ENCODE peak calls at places on chromosomes 7 and 10, in nine cellular contexts. F is CD8-positive, alpha-beta T cell; L is Peyer's patch; P is fibroblast of pulmonary artery; J is sigmoid colon; I is bronchial epithelial cell; W is fibroblast of lung; N is fibroblast of villous mesenchyme; Q is cardiac muscle cell. T is an unnamed sample.

GRCh38 chr10:89946106-89946505 is 244.7 kb downstream of the KIF20B start:
- DNase-seq in F (no peak), L (no peak), P (peak; percentile 8), J (no peak), I (no peak), W (peak; percentile 23), N (peak; percentile 61), Q (peak; percentile 28), T (no peak)

GRCh38 chr7:26567263-26567662 is 275.6 kb downstream of the SNX10 start:
- DNase-seq in F (no peak), L (no peak), P (no peak), J (no peak), I (no peak), W (no peak), N (no peak), Q (no peak), T (no peak)

GRCh38 chr10:96509017-96509641 is 4.6 kb downstream of the TLL2 start:
- DNase-seq in F (no peak), L (no peak), P (peak; percentile 14), J (no peak), I (peak; percentile 59), W (peak; percentile 95), N (peak; percentile 4), Q (peak; percentile 16), T (peak; percentile 77)

GRCh38 chr10:89481662-89482061 is 53.7 kb downstream of the SLC16A12 start:
- DNase-seq in F (no peak), L (no peak), P (peak; percentile 98), J (no peak), I (peak; percentile 83), W (peak; percentile 88), N (peak; percentile 94), Q (peak; percentile 96), T (peak; percentile 94)

GRCh38 chr7:27169658-27170493 is 4.2 kb downstream of the HOXA10 start:
- DNase-seq in F (no peak), L (peak; percentile 48), P (no peak), J (peak; percentile 69), I (no peak), W (no peak), N (peak; percentile 67), Q (no peak), T (no peak)

GRCh38 chr7:70703785-70704184 is 428.2 kb upstream of the GALNT17 start:
- DNase-seq in F (no peak), L (no peak), P (no peak), J (no peak), I (no peak), W (no peak), N (no peak), Q (no peak), T (no peak)

GRCh38 chr10:4984223-4984622 is 19.4 kb downstream of the AKR1C2 start:
- DNase-seq in F (no peak), L (no peak), P (no peak), J (no peak), I (no peak), W (no peak), N (no peak), Q (no peak), T (peak; percentile 12)

GRCh38 chr7:20146461-20146860 is 70.7 kb downstream of the MACC1 start:
- DNase-seq in F (no peak), L (no peak), P (peak; percentile 32), J (no peak), I (no peak), W (no peak), N (peak; percentile 72), Q (peak; percentile 52), T (peak; percentile 33)

GRCh38 chr7:45259966-45260646 is 102.5 kb downstream of the RAMP3 start:
- DNase-seq in F (peak; percentile 52), L (peak; percentile 75), P (peak; percentile 35), J (no peak), I (peak; percentile 7), W (peak; percentile 3), N (peak; percentile 17), Q (peak; percentile 36), T (peak; percentile 15)

GRCh38 chr10:18532881-18533535 is 118.4 kb downstream of the NSUN6 start:
- DNase-seq in F (no peak), L (no peak), P (no peak), J (no peak), I (no peak), W (no peak), N (no peak), Q (no peak), T (no peak)

GRCh38 chr10:90530526-90530925 is 327.3 kb downstream of the HTR7 start:
- DNase-seq in F (no peak), L (no peak), P (peak; percentile 19), J (no peak), I (no peak), W (peak; percentile 59), N (peak; percentile 83), Q (peak; percentile 54), T (no peak)

GRCh38 chr10:124722812-124723783 is 21.1 kb downstream of the FAM53B start:
- DNase-seq in F (peak; percentile 58), L (peak; percentile 78), P (no peak), J (peak; percentile 64), I (peak; percentile 69), W (no peak), N (no peak), Q (no peak), T (no peak)

GRCh38 chr7:127239814-127240213 is 12.9 kb downstream of the GRM8 start:
- DNase-seq in F (no peak), L (no peak), P (no peak), J (no peak), I (no peak), W (no peak), N (no peak), Q (no peak), T (no peak)

GRCh38 chr10:101284171-101285092 is 55.2 kb upstream of the LBX1 start:
- DNase-seq in F (no peak), L (no peak), P (no peak), J (no peak), I (no peak), W (no peak), N (no peak), Q (no peak), T (no peak)

GRCh38 chr7:139655305-139655704 is 122.5 kb downstream of the HIPK2 start:
- DNase-seq in F (no peak), L (no peak), P (no peak), J (no peak), I (peak; percentile 48), W (no peak), N (no peak), Q (no peak), T (no peak)

GRCh38 chr7:918118-918425 is 36.4 kb downstream of the ADAP1 start:
- DNase-seq in F (peak; percentile 5), L (no peak), P (no peak), J (peak; percentile 48), I (no peak), W (no peak), N (no peak), Q (no peak), T (no peak)

GRCh38 chr10:131638481-131639278 is 262.1 kb upstream of the PPP2R2D start:
- DNase-seq in F (no peak), L (no peak), P (no peak), J (no peak), I (no peak), W (no peak), N (no peak), Q (no peak), T (no peak)

GRCh38 chr7:471866-472639 is 47.6 kb downstream of the PDGFA start:
- DNase-seq in F (no peak), L (peak; percentile 55), P (peak; percentile 98), J (peak; percentile 82), I (peak; percentile 89), W (peak; percentile 98), N (peak; percentile 99), Q (peak; percentile 99), T (peak; percentile 89)

GRCh38 chr10:63976538-63976937 is 455.3 kb downstream of the REEP3 start:
- DNase-seq in F (no peak), L (no peak), P (peak; percentile 35), J (no peak), I (peak; percentile 25), W (peak; percentile 1), N (peak; percentile 18), Q (peak; percentile 56), T (peak; percentile 32)
- TF ChIP-seq CTCF in F (peak; percentile 13), L (peak; percentile 16), P (peak; percentile 59), J (no peak), I (peak; percentile 61), W (peak; percentile 32), N (peak; percentile 56), Q (peak; percentile 72), T (peak; percentile 61)

DNA sequence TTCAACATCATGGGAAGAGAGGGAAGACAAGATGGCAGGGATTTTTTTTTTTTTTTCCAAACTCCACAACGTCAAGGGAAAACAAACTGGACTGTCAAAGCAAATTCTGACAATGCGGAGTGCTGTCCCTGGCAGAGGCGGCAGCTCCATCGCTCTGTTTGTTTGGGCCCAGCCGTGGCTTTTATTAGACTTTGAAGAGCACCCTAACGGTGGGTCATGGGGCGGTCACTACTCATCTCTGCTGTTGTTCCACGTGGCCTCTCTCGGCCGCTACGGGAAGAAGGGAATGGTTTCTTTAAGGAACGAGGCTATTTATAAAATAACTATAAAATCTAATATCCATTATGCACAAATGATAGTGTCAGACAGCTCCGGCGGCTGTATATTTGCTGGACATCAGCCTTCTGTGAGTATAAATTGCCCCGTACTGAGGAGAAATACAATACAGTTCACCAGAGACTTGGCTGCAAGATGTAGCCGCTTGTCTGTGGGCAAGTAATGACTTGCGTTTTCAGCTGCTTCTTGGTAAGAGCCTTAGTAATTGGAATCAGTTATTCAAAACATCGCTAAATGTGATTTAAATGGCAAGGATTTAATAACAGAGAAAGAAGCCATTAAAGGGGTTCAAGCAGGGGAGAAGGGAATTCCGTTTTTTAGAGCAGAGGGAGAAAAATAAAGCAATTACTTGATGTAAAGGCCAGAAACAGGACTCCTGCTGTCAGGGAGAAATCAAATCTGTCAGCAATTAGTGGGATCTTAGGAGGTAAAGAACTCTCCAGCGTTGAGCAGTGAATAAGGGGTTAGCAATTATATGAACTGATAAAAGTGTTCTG is 61.7 kb upstream of the RAB11FIP2 start:
- DNase-seq in F (no peak), L (no peak), P (no peak), J (no peak), I (peak; percentile 61), W (peak; percentile 40), N (peak; percentile 31), Q (no peak), T (peak; percentile 59)
- H3K4me3 ChIP-seq in F (no peak overlapping the region), L (no peak overlapping the region), P (no peak overlapping the region), J (peak overlapping the region; percentile 28), I (no peak overlapping the region), W (no peak overlapping the region), N (no peak overlapping the region), Q (no peak overlapping the region), T (no peak overlapping the region)

GRCh38 chr7:159030490-159031134 is 114.1 kb downstream of the VIPR2 start:
- DNase-seq in F (no peak), L (peak; percentile 59), P (peak; percentile 15), J (peak; percentile 83), I (no peak), W (no peak), N (peak; percentile 23), Q (peak; percentile 34), T (no peak)
- TF ChIP-seq CTCF in F (no peak), L (peak; percentile 11), P (peak; percentile 12), J (peak; percentile 30), I (peak; percentile 30), W (peak; percentile 3), N (peak; percentile 26), Q (peak; percentile 27), T (no peak)

DNA sequence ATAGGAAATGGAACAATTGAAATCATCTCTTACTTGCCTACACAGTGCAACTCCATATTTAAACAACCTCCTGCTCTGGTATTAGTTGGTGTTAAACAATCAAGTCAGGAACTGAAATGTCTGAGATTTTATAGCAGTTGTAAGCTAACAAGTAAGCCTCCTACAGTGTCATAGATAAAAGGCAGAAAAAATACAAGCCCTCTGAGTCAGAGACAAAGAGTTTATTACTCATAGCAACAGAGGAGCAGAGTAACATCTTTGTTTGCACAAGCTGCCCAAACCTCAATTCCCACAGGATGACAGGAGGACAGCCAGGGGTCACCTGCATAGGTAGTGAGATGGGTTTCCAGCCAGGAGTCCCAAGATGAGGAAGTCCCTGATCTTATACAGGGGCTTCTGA is 280.3 kb upstream of the HGF start:
- DNase-seq in F (no peak), L (no peak), P (peak; percentile 87), J (no peak), I (peak; percentile 88), W (peak; percentile 93), N (peak; percentile 95), Q (peak; percentile 89), T (peak; percentile 85)
- H3K4me3 ChIP-seq in F (no peak overlapping the region), L (no peak overlapping the region), P (no peak overlapping the region), J (no peak overlapping the region), I (no peak overlapping the region), W (no peak overlapping the region), N (no peak overlapping the region), Q (no peak overlapping the region), T (no peak overlapping the region)

T was measured in AG10803.